ENCODE peak calls at places on chromosomes 16 and 17, in nine cellular contexts. N is PC-9, R is fibroblast of lung, D is MM.1S, A is neural progenitor cell, U is OCI-LY7, I is GM23248, T is H1, W is mammary epithelial cell. Y is an unnamed sample. For H3K9me3, the result is how much of the 10 kb centered on the place peaks cover.

GRCh38 chr17:7496470-7497227 is 12.5 kb downstream of the POLR2A start:
- DNase-seq in N (no peak), R (no peak), D (no peak), A (no peak), U (no peak), I (no peak), T (no peak), W (no peak), Y (no peak)

GRCh38 chr16:2839650-2840450 is 9.7 kb downstream of the ZG16B start:
- DNase-seq in N (no peak), R (no peak), D (no peak), A (no peak), U (no peak), I (no peak), T (no peak), W (no peak), Y (peak)

GRCh38 chr16:53519417-53520091 is 16.5 kb upstream of the AKTIP start:
- DNase-seq in N (no peak), R (no peak), D (no peak), A (no peak), U (no peak), I (no peak), T (no peak), W (no peak), Y (no peak)

GRCh38 chr17:6165806-6166205 is 95.6 kb downstream of the WSCD1 start:
- DNase-seq in N (no peak), R (no peak), D (peak), A (no peak), U (no peak), I (no peak), T (no peak), W (no peak), Y (no peak)

GRCh38 chr17:40727447-40728231 is 24.1 kb upstream of the KRT24 start:
- DNase-seq in N (peak), R (peak), D (no peak), A (no peak), U (peak), I (peak), T (no peak), W (peak), Y (no peak)

GRCh38 chr17:42409467-42410351 is 13.3 kb downstream of the CAVIN1 start:
- DNase-seq in N (peak), R (peak), D (no peak), A (no peak), U (no peak), I (peak), T (no peak), W (peak), Y (peak)

GRCh38 chr16:88315543-88316105 is 67.1 kb upstream of the ZNF469 start:
- DNase-seq in N (peak), R (peak), D (no peak), A (no peak), U (no peak), I (peak), T (no peak), W (no peak), Y (peak)

GRCh38 chr16:860891-861290 is 60.4 kb upstream of the GNG13 start:
- DNase-seq in N (no peak), R (no peak), D (no peak), A (no peak), U (no peak), I (no peak), T (no peak), W (no peak), Y (peak)

GRCh38 chr17:4968916-4969550 is 1.4 kb upstream of the SPAG7 start:
- DNase-seq in N (peak), R (peak), D (no peak), A (peak), U (no peak), I (peak), T (no peak), W (peak), Y (peak)

GRCh38 chr17:17061516-17061915 is 19.3 kb downstream of the MPRIP start:
- DNase-seq in N (no peak), R (no peak), D (no peak), A (no peak), U (no peak), I (no peak), T (no peak), W (no peak), Y (peak)

GRCh38 chr16:58024347-58024672 is 1.2 kb upstream of the MMP15 start:
- DNase-seq in N (no peak), R (no peak), D (no peak), A (no peak), U (no peak), I (no peak), T (no peak), W (no peak), Y (no peak)

GRCh38 chr16:65782537-65783290 is 583.8 kb upstream of the CDH5 start:
- DNase-seq in N (no peak), R (peak), D (no peak), A (no peak), U (no peak), I (peak), T (peak), W (peak), Y (peak)

GRCh38 chr16:1708768-1709180 is 2.8 kb downstream of the MAPK8IP3 start:
- DNase-seq in N (no peak), R (peak), D (no peak), A (no peak), U (no peak), I (peak), T (no peak), W (no peak), Y (peak)

GRCh38 chr17:77869665-77870132 is 88.8 kb upstream of the TNRC6C start:
- DNase-seq in N (no peak), R (no peak), D (peak), A (no peak), U (peak), I (no peak), T (no peak), W (no peak), Y (no peak)

GRCh38 chr17:28268610-28269313 is 50.2 kb upstream of the TMEM97 start:
- DNase-seq in N (no peak), R (no peak), D (no peak), A (no peak), U (no peak), I (no peak), T (no peak), W (no peak), Y (no peak)
- H3K4me2 ChIP-seq in N (no peak), R (no peak), D (no peak), A (no peak), U (no peak), I (no peak), T (no peak), W (no peak), Y (no peak)

DNA sequence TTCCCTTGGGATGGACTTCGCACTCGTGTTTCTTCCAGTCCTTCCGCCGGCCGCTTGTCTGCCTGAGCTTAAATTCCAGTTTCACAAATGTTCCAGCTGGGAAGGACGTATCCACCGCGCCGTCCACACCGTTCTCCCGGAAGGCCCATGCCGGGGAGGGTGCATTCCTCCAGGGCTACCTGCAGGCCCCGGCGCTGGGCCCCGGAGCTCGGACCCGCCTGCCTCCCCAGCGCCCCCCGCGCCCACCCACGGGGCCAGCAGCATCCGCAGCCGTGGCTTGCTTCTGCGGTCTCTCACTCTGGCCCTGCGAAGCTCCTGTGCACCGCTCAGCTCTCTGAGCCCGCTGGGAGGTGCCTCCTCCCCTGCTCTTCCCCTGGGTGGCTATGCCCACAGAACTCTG is 2084.1 kb downstream of the TP53TG3F start:
- DNase-seq in N (no peak), R (no peak), D (no peak), A (no peak), U (no peak), I (no peak), T (no peak), W (no peak), Y (no peak)
- H3K9me3 ChIP-seq in N (under half), R (under half), D (under half), A (under half), U (under half), I (under half), T (half or more), W (under half), Y (under half)

GRCh38 chr17:60862482-60862881 is 184.8 kb downstream of the BCAS3 start:
- DNase-seq in N (no peak), R (no peak), D (no peak), A (no peak), U (no peak), I (no peak), T (no peak), W (no peak), Y (no peak)

GRCh38 chr17:60863892-60864673 is 186.4 kb downstream of the BCAS3 start:
- DNase-seq in N (no peak), R (peak), D (peak), A (no peak), U (no peak), I (no peak), T (no peak), W (no peak), Y (peak)

DNA sequence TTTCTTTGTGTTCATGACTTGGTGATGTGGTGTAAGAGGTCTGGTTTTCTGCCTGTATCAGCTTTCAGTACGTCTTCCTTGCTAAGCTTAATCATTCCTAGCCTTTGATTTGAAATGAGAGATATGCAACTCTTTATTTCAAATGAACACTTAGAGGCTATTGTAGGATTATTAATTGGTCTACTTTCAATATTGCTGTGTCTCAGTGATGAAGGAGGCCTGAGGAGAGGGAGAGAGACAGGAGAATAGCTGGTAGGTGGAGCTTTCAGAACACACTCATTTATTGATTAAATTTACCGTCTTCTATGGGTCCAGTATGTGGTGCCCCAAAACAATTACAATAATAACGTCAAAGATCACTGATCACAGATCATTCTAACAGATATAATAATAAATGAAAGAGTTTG is 187.0 kb downstream of the BCAS3 start:
- DNase-seq in N (no peak), R (no peak), D (no peak), A (no peak), U (no peak), I (no peak), T (no peak), W (no peak), Y (no peak)
- H2AFZ ChIP-seq in N (no peak), R (peak), D (no peak), A (no peak), U (no peak), I (no peak), T (no peak), W (no peak), Y (peak)

DNA sequence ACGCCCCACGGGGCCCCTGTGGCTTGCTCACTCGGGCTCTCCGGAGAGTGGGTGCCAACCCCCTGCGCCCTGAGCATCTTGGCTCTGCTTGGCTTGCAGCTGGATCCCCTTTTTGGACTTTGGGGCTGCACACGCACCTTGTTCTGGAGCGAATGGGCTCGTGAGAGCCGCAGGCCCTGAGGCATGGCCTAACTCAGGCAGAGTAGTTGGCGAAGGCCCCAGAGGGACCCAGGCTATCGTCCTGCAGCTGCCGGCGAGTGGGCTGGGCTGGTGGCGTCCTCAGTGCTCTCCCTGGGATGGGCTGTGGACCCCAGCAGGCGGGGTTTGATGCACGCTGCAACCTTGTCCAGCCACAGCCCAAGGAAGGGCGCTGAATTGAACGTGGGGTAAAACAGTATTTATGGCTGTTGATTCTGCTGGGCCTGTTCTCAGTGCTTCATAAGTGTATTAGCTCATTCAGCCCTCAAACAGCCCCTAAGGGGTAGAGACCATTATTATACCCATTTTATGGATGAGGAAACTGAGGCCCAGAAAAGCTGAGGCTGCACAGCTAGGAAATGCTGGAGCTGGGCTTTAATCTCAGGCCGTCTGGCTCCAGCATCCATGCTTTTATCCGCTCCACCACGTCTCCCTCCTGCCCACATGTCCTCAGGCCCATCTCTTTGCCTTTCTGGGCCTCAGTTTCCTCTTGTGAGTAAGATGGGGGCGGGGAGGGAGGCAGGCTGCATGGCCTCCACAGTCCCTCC is 171.2 kb upstream of the CIBAR2 start:
- DNase-seq in N (no peak), R (no peak), D (no peak), A (no peak), U (no peak), I (no peak), T (no peak), W (no peak), Y (no peak)
- H3K4me2 ChIP-seq in N (no peak), R (no peak), D (no peak), A (peak), U (no peak), I (no peak), T (no peak), W (no peak), Y (no peak)